ENCODE peak calls at places on chromosomes 11 and 22, in five cellular contexts. W is OCI-LY7, P is GM23338, H is HCT116, Y is GM23248. A is an unnamed sample. For H4K20me1 and H3K9me2, the result is how much of the 10 kb centered on the place peaks cover.

GRCh38 chr11:72072348-72072747 is 8.0 kb downstream of the NUMA1 start:
- DNase-seq in W (peak), P (peak), H (peak), Y (peak), A (peak)

GRCh38 chr11:33996498-33997454 is 54.8 kb upstream of the CAPRIN1 start:
- DNase-seq in W (peak), P (peak), H (peak), Y (peak), A (peak)

GRCh38 chr11:121479355-121479754 is 26.6 kb upstream of the SORL1-AS1 start:
- DNase-seq in W (no peak), P (peak), H (no peak), Y (no peak), A (no peak)

GRCh38 chr11:10076458-10077141 is 217.4 kb downstream of the SBF2 start:
- DNase-seq in W (peak), P (peak), H (peak), Y (peak), A (peak)

GRCh38 chr22:21775061-21775460 is 39.5 kb upstream of the YPEL1 start:
- DNase-seq in W (no peak), P (no peak), H (no peak), Y (peak), A (no peak)

GRCh38 chr22:44456661-44457412 is 41.2 kb downstream of the RTL6 start:
- DNase-seq in W (no peak), P (no peak), H (no peak), Y (no peak), A (no peak)

GRCh38 chr11:10307411-10308207 is 2.7 kb downstream of the ADM start:
- DNase-seq in W (peak), P (peak), H (peak), Y (peak), A (peak)

GRCh38 chr11:115623021-115623451 is 118.8 kb upstream of the CADM1 start:
- DNase-seq in W (no peak), P (no peak), H (no peak), Y (peak), A (no peak)

GRCh38 chr11:76838422-76839068 is 22.2 kb upstream of the ACER3 start:
- DNase-seq in W (no peak), P (peak), H (no peak), Y (peak), A (no peak)

GRCh38 chr11:14119357-14119756 is 156.8 kb downstream of the SPON1 start:
- DNase-seq in W (peak), P (no peak), H (no peak), Y (peak), A (no peak)

GRCh38 chr22:37090920-37091688 is 18.4 kb downstream of the TMPRSS6 start:
- DNase-seq in W (no peak), P (no peak), H (no peak), Y (peak), A (no peak)

GRCh38 chr11:2466869-2467694 is 22.3 kb downstream of the KCNQ1 start:
- DNase-seq in W (no peak), P (no peak), H (no peak), Y (no peak), A (no peak)

GRCh38 chr11:117465236-117465997 is 137.8 kb downstream of the CEP164 start:
- DNase-seq in W (no peak), P (no peak), H (no peak), Y (no peak), A (no peak)

GRCh38 chr11:13635804-13636203 is 32.7 kb upstream of the FAR1 start:
- DNase-seq in W (no peak), P (no peak), H (no peak), Y (no peak), A (no peak)

GRCh38 chr11:44770401-44770800 is 43.6 kb downstream of the TSPAN18 start:
- DNase-seq in W (no peak), P (no peak), H (no peak), Y (no peak), A (no peak)

GRCh38 chr22:21047035-21047661 is 1.4 kb downstream of the LRRC74B start:
- DNase-seq in W (no peak), P (no peak), H (no peak), Y (no peak), A (no peak)

GRCh38 chr22:35539910-35540599 is 576 bp upstream of the RASD2 start:
- DNase-seq in W (peak), P (peak), H (no peak), Y (peak), A (peak)

GRCh38 chr11:10913996-10914514 is 56.2 kb upstream of the ZBED5 start:
- DNase-seq in W (no peak), P (no peak), H (no peak), Y (peak), A (no peak)

GRCh38 chr11:44424841-44425240 is 114.9 kb upstream of the ALX4 start:
- DNase-seq in W (no peak), P (no peak), H (no peak), Y (no peak), A (peak)

GRCh38 chr22:21823740-21824438 is 43.6 kb downstream of the MAPK1 start:
- DNase-seq in W (no peak), P (no peak), H (no peak), Y (peak), A (no peak)

GRCh38 chr11:130737866-130738431 is 178.3 kb downstream of the SNX19 start:
- DNase-seq in W (no peak), P (no peak), H (no peak), Y (peak), A (peak)

GRCh38 chr11:133945087-133945974 is 11.4 kb downstream of the IGSF9B start:
- DNase-seq in W (no peak), P (no peak), H (no peak), Y (peak), A (no peak)

GRCh38 chr11:11963842-11964773 is 44.3 kb downstream of the DKK3 start:
- DNase-seq in W (no peak), P (no peak), H (no peak), Y (no peak), A (no peak)

GRCh38 chr11:85725510-85726258 is 39.7 kb upstream of the CCDC89 start:
- DNase-seq in W (no peak), P (no peak), H (peak), Y (peak), A (peak)

GRCh38 chr11:13120691-13121090 is 111.6 kb downstream of the RASSF10 start:
- DNase-seq in W (no peak), P (no peak), H (no peak), Y (peak), A (peak)

GRCh38 chr11:23288001-23288783 is 427.9 kb upstream of the CCDC179 start:
- DNase-seq in W (no peak), P (no peak), H (no peak), Y (peak), A (no peak)

GRCh38 chr11:94635072-94635471 is 67.9 kb downstream of the PIWIL4 start:
- DNase-seq in W (no peak), P (no peak), H (peak), Y (no peak), A (peak)

GRCh38 chr11:122440783-122441701 is 214.5 kb upstream of the UBASH3B start:
- DNase-seq in W (no peak), P (peak), H (no peak), Y (peak), A (no peak)

GRCh38 chr22:47207846-47208554 is 445.6 kb downstream of the TBC1D22A start:
- DNase-seq in W (no peak), P (no peak), H (no peak), Y (no peak), A (no peak)

GRCh38 chr11:6259638-6260019 is at the start of gene CCKBR:
- DNase-seq in W (no peak), P (peak), H (no peak), Y (no peak), A (no peak)

GRCh38 chr22:31475778-31476177 is 13.9 kb downstream of the EIF4ENIF1 start:
- DNase-seq in W (no peak), P (no peak), H (no peak), Y (no peak), A (no peak)

GRCh38 chr22:31486951-31487350 is 2.7 kb downstream of the EIF4ENIF1 start:
- DNase-seq in W (no peak), P (no peak), H (no peak), Y (no peak), A (no peak)

GRCh38 chr22:31477329-31477728 is 12.3 kb downstream of the EIF4ENIF1 start:
- DNase-seq in W (peak), P (no peak), H (no peak), Y (no peak), A (no peak)

DNA sequence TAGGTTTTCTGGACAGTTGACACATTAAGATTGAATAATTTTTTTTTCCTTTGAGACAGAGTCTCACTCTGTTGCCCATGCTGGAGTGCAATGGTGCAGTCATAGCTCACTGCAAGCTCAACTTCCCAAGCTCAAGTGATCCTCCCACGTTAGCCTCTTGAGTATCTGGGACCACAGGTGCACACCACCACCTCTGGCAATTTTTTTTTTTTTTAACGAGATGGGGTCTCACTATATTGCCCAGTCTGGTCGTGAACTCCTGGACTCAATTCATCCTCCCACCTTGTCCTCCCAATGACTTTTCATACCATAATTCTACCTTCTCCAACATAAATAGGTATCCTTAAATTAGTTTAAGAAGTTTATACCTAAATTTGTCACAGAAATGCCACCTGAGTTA is 8.5 kb downstream of the EIF4ENIF1 start:
- DNase-seq in W (no peak), P (no peak), H (no peak), Y (no peak), A (no peak)
- H4K20me1 ChIP-seq in W (under half), P (under half), H (under half), Y (under half), A (under half)

DNA sequence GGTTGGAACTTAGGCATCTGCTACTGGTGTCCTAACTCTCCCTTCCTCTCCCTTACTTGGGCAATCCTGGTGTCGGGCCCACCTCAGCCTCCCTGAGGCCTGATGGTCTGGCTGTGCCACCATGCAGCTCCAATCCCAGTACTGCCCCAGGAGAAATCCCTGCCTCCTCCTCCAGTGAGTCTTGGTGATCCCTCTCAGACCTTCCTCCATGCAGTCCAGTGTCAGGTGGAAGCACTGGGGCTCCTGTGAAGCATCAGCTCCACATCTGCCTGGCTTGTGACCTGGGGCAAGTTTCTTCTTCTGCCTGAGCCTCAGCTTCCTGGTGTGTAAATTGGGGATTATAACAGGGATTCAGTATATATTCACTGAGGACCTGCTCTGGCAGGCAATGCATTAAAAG is 1.8 kb upstream of the PELI3 start:
- DNase-seq in W (no peak), P (no peak), H (no peak), Y (no peak), A (no peak)
- H3K9me2 ChIP-seq in W (under half), P (under half), H (under half), Y (under half), A (under half)

GRCh38 chr11:63888170-63889086 is 28.5 kb downstream of the RCOR2 start:
- DNase-seq in W (peak), P (peak), H (no peak), Y (peak), A (peak)
- H4K20me1 ChIP-seq in W (under half), P (under half), H (under half), Y (under half), A (under half)

GRCh38 chr11:128872594-128872993 is 5.5 kb upstream of the KCNJ1 start:
- DNase-seq in W (no peak), P (no peak), H (no peak), Y (no peak), A (no peak)

GRCh38 chr11:128871165-128871564 is 4.1 kb upstream of the KCNJ1 start:
- DNase-seq in W (no peak), P (peak), H (no peak), Y (no peak), A (no peak)

GRCh38 chr11:128872094-128872493 is 5.0 kb upstream of the KCNJ1 start:
- DNase-seq in W (no peak), P (peak), H (no peak), Y (no peak), A (no peak)

GRCh38 chr11:128876133-128876650 is 9.1 kb upstream of the KCNJ1 start:
- DNase-seq in W (no peak), P (no peak), H (no peak), Y (no peak), A (no peak)

DNA sequence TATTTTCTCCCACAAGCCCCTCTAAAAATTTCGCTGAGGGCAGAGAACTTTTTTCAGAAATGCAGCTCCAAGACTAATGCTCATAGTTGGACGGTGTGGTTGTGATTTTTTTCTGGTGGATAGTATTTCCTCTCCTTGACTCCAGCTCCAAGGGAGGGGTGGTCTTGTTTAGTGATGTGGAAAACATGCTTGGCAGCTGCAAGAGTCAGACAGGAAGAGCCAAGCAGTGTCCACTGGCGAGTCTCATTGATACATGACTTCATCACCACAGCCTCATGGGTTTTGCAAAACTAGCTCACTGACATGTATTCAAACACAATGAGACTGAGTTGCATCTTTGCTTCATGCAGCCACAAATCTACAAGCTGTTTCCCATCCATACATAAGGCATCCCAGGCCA is 7.3 kb upstream of the KCNJ1 start:
- DNase-seq in W (no peak), P (no peak), H (no peak), Y (peak), A (no peak)
- H3K9me2 ChIP-seq in W (under half), P (under half), H (under half), Y (under half), A (under half)

GRCh38 chr11:73542175-73542574 is 55.7 kb downstream of the FAM168A start:
- DNase-seq in W (no peak), P (no peak), H (no peak), Y (peak), A (no peak)

GRCh38 chr11:73539506-73540084 is 58.3 kb downstream of the FAM168A start:
- DNase-seq in W (no peak), P (no peak), H (no peak), Y (no peak), A (no peak)

DNA sequence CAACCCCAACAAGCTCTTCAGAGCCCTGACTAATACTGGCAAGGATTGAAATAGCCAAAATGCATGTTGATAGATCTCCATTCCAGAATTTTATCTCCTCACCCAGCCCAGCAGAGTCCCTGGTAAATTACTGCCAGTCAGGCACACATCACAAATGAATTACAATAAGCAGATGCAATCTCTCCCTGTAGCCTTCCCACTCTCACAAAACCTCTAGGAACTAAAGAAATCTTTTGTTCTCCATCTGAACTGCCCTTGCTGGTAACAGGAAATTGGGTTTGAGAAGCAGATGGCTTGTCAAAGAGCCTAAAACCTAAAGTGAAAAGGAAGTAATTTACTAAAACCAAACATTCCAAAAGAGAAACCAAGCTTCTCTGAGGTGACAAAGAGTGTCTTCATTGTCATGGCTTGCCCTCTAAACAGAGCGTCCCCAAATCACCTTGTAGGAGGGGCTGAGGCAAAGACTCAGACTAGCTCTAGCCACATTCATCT is 59.5 kb downstream of the FAM168A start:
- DNase-seq in W (peak), P (peak), H (no peak), Y (peak), A (no peak)
- H4K20me1 ChIP-seq in W (under half), P (under half), H (under half), Y (under half), A (under half)

DNA sequence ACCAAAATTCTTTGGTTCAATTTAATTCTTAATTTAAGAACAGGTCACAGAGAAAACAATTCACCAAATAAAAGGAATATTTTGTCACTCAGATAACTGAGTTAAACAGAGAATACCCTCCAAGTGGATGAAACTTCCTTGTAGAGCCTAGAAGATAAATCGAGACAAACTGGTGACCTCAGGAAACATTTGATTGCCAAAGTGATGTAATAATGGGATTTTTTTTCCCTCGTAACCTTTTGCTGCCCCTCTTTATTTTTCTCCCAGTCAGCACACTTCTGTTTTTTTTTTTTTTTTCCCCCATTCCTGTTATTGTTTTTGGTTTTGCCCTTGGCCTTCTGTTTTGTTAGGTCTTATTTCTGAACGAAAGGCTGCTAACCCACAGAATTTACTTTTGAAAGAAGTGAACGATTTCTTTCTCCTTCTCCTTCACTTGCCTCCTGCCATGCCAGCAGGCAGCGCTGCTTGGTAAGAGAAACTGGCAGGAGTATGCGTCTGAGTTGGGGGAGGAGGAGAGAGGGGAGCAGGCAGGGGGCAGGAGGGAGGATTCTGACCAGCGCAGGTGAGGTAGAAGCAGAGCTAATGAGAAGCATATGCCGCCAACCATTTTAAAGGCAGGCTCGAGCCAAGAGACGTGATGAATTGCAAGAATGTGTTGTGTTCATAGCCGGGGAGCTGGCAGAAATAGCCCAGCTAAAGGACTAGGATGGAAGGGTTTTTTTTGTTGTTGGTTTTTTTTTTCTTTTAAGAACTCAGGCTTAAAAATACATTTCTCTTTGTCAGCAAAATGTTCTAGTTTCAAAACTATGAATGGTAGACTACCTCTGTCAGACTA is 121.9 kb upstream of the MTMR2 start:
- DNase-seq in W (no peak), P (peak), H (no peak), Y (peak), A (no peak)
- H3K9me2 ChIP-seq in W (under half), P (under half), H (under half), Y (under half), A (under half)

DNA sequence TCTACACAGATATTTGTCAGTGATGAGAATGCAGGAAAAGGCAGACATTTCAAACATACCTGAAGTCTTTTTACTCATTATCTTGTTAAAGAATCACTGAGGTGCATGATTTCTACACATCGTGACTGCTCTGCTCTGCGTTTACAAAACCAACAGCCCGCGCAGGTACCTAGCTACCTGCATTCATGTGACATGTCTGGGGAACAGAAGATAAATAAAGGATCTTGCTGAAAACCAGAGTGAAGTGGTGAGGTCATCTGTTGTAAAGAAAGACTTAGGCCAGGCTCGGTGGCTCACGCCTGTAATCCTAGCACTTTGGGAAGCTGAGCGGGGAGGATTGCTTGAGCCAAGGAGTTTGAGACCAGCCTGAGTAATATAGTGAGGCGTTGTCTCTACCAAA is 15.7 kb downstream of the ASPHD2 start:
- DNase-seq in W (no peak), P (no peak), H (no peak), Y (no peak), A (no peak)
- H4K20me1 ChIP-seq in W (under half), P (under half), H (under half), Y (under half), A (under half)

GRCh38 chr11:118924591-118925585 is 838 bp downstream of the BCL9L start:
- DNase-seq in W (peak), P (peak), H (no peak), Y (peak), A (no peak)
- H3K9me2 ChIP-seq in W (under half), P (under half), H (under half), Y (under half), A (under half)

A was measured in PC-9.